ENCODE peak calls at places on chromosomes 11 and 22, in ten cellular contexts. J is stimulated activated naive CD8-positive, alpha-beta T cell treated with anti-CD3 and anti-CD28 coated beads, Interleukin-15, amount 100 ng/mL, for 72 hours; V is posterior cingulate gyrus; Q is ovary; M is LHCN-M2; F is lung; Z is Caki2; L is KBM-7; S is NCI-H748 treated with DMSO at 0.1 percent for 48 hours; D is CD8-positive, alpha-beta memory T cell. N is an unnamed sample.

GRCh38 chr11:114482114-114482513 is 42.8 kb downstream of the REXO2 start:
- DNase-seq in J (no peak), V (no peak), Q (no peak), M (no peak), F (no peak), Z (no peak), L (no peak), S (no peak), D (no peak), N (no peak)

GRCh38 chr11:32891657-32892354 is 805 bp upstream of the QSER1 start:
- DNase-seq in J (no peak), V (no peak), Q (no peak), M (peak), F (no peak), Z (peak), L (no peak), S (peak), D (no peak), N (no peak)

GRCh38 chr22:21816787-21817496 is 50.5 kb downstream of the MAPK1 start:
- DNase-seq in J (no peak), V (no peak), Q (no peak), M (peak), F (no peak), Z (peak), L (peak), S (no peak), D (peak), N (peak)

GRCh38 chr11:45791524-45791923 is 13.4 kb upstream of the SLC35C1 start:
- DNase-seq in J (no peak), V (no peak), Q (no peak), M (no peak), F (no peak), Z (no peak), L (no peak), S (no peak), D (no peak), N (no peak)

GRCh38 chr11:61983419-61983818 is 16.0 kb upstream of the FTH1 start:
- DNase-seq in J (no peak), V (no peak), Q (no peak), M (no peak), F (no peak), Z (no peak), L (no peak), S (no peak), D (no peak), N (no peak)

GRCh38 chr11:40306938-40307548 is 1152.4 kb downstream of the LRRC4C start:
- DNase-seq in J (no peak), V (no peak), Q (no peak), M (no peak), F (no peak), Z (peak), L (peak), S (peak), D (no peak), N (peak)

GRCh38 chr11:120079750-120080610 is 57.9 kb downstream of the TRIM29 start:
- DNase-seq in J (no peak), V (no peak), Q (peak), M (no peak), F (no peak), Z (no peak), L (no peak), S (no peak), D (no peak), N (no peak)

GRCh38 chr11:43493431-43493830 is 134.7 kb downstream of the TTC17 start:
- DNase-seq in J (no peak), V (no peak), Q (no peak), M (no peak), F (no peak), Z (no peak), L (no peak), S (no peak), D (no peak), N (no peak)

GRCh38 chr11:779955-780532 is 2.8 kb upstream of the GATD1 start:
- DNase-seq in J (no peak), V (no peak), Q (peak), M (no peak), F (no peak), Z (no peak), L (no peak), S (no peak), D (no peak), N (no peak)

GRCh38 chr11:134142536-134142935 is 73.7 kb downstream of the JAM3 start:
- DNase-seq in J (no peak), V (no peak), Q (no peak), M (peak), F (no peak), Z (no peak), L (no peak), S (no peak), D (no peak), N (no peak)

GRCh38 chr11:90176069-90176468 is 41.6 kb downstream of the NAALAD2 start:
- DNase-seq in J (no peak), V (no peak), Q (no peak), M (no peak), F (no peak), Z (peak), L (no peak), S (no peak), D (no peak), N (no peak)

GRCh38 chr11:27196040-27196897 is 155.7 kb downstream of the BBOX1 start:
- DNase-seq in J (no peak), V (no peak), Q (no peak), M (no peak), F (no peak), Z (no peak), L (no peak), S (no peak), D (no peak), N (no peak)

GRCh38 chr22:37643225-37643847 is 3.9 kb downstream of the SH3BP1 start:
- DNase-seq in J (peak), V (peak), Q (peak), M (peak), F (peak), Z (peak), L (peak), S (peak), D (peak), N (peak)

GRCh38 chr11:73389134-73389525 is 12.9 kb downstream of the RELT start:
- DNase-seq in J (no peak), V (no peak), Q (no peak), M (no peak), F (no peak), Z (no peak), L (no peak), S (no peak), D (no peak), N (no peak)

GRCh38 chr11:64334764-64335741 is 5.0 kb upstream of the CCDC88B start:
- DNase-seq in J (peak), V (no peak), Q (no peak), M (peak), F (peak), Z (peak), L (peak), S (no peak), D (no peak), N (peak)

GRCh38 chr11:131658952-131659351 is 288.5 kb downstream of the NTM start:
- DNase-seq in J (no peak), V (no peak), Q (no peak), M (peak), F (no peak), Z (no peak), L (no peak), S (no peak), D (no peak), N (no peak)

GRCh38 chr11:27914080-27914479 is 193.9 kb downstream of the KIF18A start:
- DNase-seq in J (no peak), V (no peak), Q (no peak), M (peak), F (no peak), Z (no peak), L (no peak), S (no peak), D (no peak), N (no peak)

GRCh38 chr22:21937821-21938070 is 14.9 kb downstream of the PPM1F start:
- DNase-seq in J (no peak), V (no peak), Q (no peak), M (no peak), F (peak), Z (no peak), L (no peak), S (no peak), D (no peak), N (peak)

GRCh38 chr11:92206441-92206840 is 18.2 kb upstream of the FAT3 start:
- DNase-seq in J (no peak), V (no peak), Q (no peak), M (no peak), F (no peak), Z (no peak), L (no peak), S (no peak), D (no peak), N (no peak)

GRCh38 chr11:1281326-1281973 is 28.0 kb downstream of the TOLLIP start:
- DNase-seq in J (no peak), V (no peak), Q (no peak), M (no peak), F (no peak), Z (no peak), L (no peak), S (no peak), D (no peak), N (no peak)

N was measured in amniotic stem cell.